ENCODE peak calls at places on chromosome 1, in four cellular contexts. One of them, this sample, is unnamed.
A peak's percentile ranks its signal among the peaks of the same experiment; 100 is the strongest.

GRCh38 chr1:229693124-229693523 is 67.1 kb downstream of the URB2 start:
- DNase-seq in left lung: no peak
- DNase-seq in psoas muscle: no peak
- DNase-seq in cardiac fibroblast: no peak
- DNase-seq in this sample: no peak

GRCh38 chr1:220426989-220427388 is 100.9 kb upstream of the MARK1 start:
- DNase-seq in left lung: no peak
- DNase-seq in cardiac fibroblast: no peak
- DNase-seq in psoas muscle: no peak
- DNase-seq in this sample: no peak

GRCh38 chr1:43796111-43796581 is 88.8 kb downstream of the ST3GAL3 start:
- DNase-seq in psoas muscle: no peak
- DNase-seq in cardiac fibroblast: peak; percentile 73
- DNase-seq in left lung: no peak
- DNase-seq in this sample: no peak

GRCh38 chr1:186859995-186860394 is 31.2 kb downstream of the PLA2G4A start:
- DNase-seq in left lung: no peak
- DNase-seq in cardiac fibroblast: no peak
- DNase-seq in psoas muscle: no peak
- DNase-seq in this sample: no peak

GRCh38 chr1:109193653-109194590 is 19.8 kb upstream of the SARS1 start:
- DNase-seq in cardiac fibroblast: no peak
- DNase-seq in psoas muscle: peak; percentile 21
- DNase-seq in left lung: no peak
- DNase-seq in this sample: peak; percentile 39

GRCh38 chr1:42765832-42766722 is 751 bp downstream of the P3H1 start:
- DNase-seq in cardiac fibroblast: peak; percentile 85
- DNase-seq in psoas muscle: peak; percentile 49
- DNase-seq in left lung: no peak
- DNase-seq in this sample: no peak

GRCh38 chr1:24149854-24150227 is 6.9 kb upstream of the IL22RA1 start:
- DNase-seq in cardiac fibroblast: peak; percentile 59
- DNase-seq in left lung: no peak
- DNase-seq in psoas muscle: no peak
- DNase-seq in this sample: no peak

GRCh38 chr1:81569761-81570160 is 231.0 kb upstream of the ADGRL2 start:
- DNase-seq in left lung: no peak
- DNase-seq in cardiac fibroblast: no peak
- DNase-seq in psoas muscle: no peak
- DNase-seq in this sample: no peak

GRCh38 chr1:21294266-21295058 is 4.2 kb upstream of the ECE1 start:
- DNase-seq in psoas muscle: no peak
- DNase-seq in cardiac fibroblast: no peak
- DNase-seq in left lung: peak; percentile 87
- DNase-seq in this sample: peak; percentile 74

GRCh38 chr1:64686828-64687724 is 57.8 kb upstream of the RAVER2 start:
- DNase-seq in cardiac fibroblast: peak; percentile 74
- DNase-seq in left lung: no peak
- DNase-seq in psoas muscle: no peak
- DNase-seq in this sample: no peak

GRCh38 chr1:208885046-208885445 is 640.9 kb upstream of the PLXNA2 start:
- DNase-seq in psoas muscle: no peak
- DNase-seq in left lung: no peak
- DNase-seq in cardiac fibroblast: no peak
- DNase-seq in this sample: no peak

GRCh38 chr1:16033101-16033632 is 10.4 kb upstream of the CLCNKB start:
- DNase-seq in psoas muscle: no peak
- DNase-seq in left lung: no peak
- DNase-seq in cardiac fibroblast: no peak
- DNase-seq in this sample: no peak

GRCh38 chr1:87367549-87367948 is 38.9 kb downstream of the LMO4 start:
- DNase-seq in left lung: no peak
- DNase-seq in cardiac fibroblast: no peak
- DNase-seq in psoas muscle: no peak
- DNase-seq in this sample: no peak

GRCh38 chr1:247613405-247613804 is 8.0 kb downstream of the OR2G3 start:
- DNase-seq in psoas muscle: no peak
- DNase-seq in cardiac fibroblast: no peak
- DNase-seq in left lung: no peak
- DNase-seq in this sample: no peak

GRCh38 chr1:26913754-26914619 is at the start of gene NR0B2:
- DNase-seq in cardiac fibroblast: no peak
- DNase-seq in left lung: peak; percentile 83
- DNase-seq in psoas muscle: peak; percentile 40
- DNase-seq in this sample: no peak

GRCh38 chr1:190717055-190717454 is 239.4 kb upstream of the BRINP3 start:
- DNase-seq in cardiac fibroblast: no peak
- DNase-seq in left lung: no peak
- DNase-seq in psoas muscle: no peak
- DNase-seq in this sample: no peak

GRCh38 chr1:52399629-52400028 is 4.6 kb downstream of the ORC1 start:
- DNase-seq in psoas muscle: no peak
- DNase-seq in left lung: no peak
- DNase-seq in cardiac fibroblast: no peak
- DNase-seq in this sample: no peak

GRCh38 chr1:96971849-96972602 is 250.4 kb downstream of the PTBP2 start:
- DNase-seq in psoas muscle: no peak
- DNase-seq in left lung: no peak
- DNase-seq in cardiac fibroblast: peak; percentile 37
- DNase-seq in this sample: no peak

GRCh38 chr1:155706101-155706619 is 17.3 kb downstream of the DAP3 start:
- DNase-seq in psoas muscle: no peak
- DNase-seq in cardiac fibroblast: peak; percentile 35
- DNase-seq in left lung: no peak
- DNase-seq in this sample: no peak

GRCh38 chr1:31063636-31064035 is 1.9 kb downstream of the PUM1 start:
- DNase-seq in left lung: no peak
- DNase-seq in cardiac fibroblast: no peak
- DNase-seq in psoas muscle: no peak
- DNase-seq in this sample: no peak

GRCh38 chr1:30742300-30742962 is 15.1 kb downstream of the LAPTM5 start:
- DNase-seq in psoas muscle: no peak
- DNase-seq in cardiac fibroblast: no peak
- DNase-seq in left lung: no peak
- DNase-seq in this sample: no peak

GRCh38 chr1:76374111-76374510 is 299.6 kb downstream of the ST6GALNAC3 start:
- DNase-seq in cardiac fibroblast: no peak
- DNase-seq in left lung: no peak
- DNase-seq in psoas muscle: no peak
- DNase-seq in this sample: no peak

GRCh38 chr1:108028841-108029401 is 63.9 kb upstream of the VAV3 start:
- DNase-seq in left lung: no peak
- DNase-seq in cardiac fibroblast: no peak
- DNase-seq in psoas muscle: no peak
- DNase-seq in this sample: no peak

GRCh38 chr1:155193275-155193990 is 14.3 kb downstream of the THBS3 start:
- DNase-seq in cardiac fibroblast: peak; percentile 95
- DNase-seq in left lung: peak; percentile 98
- DNase-seq in psoas muscle: peak; percentile 89
- DNase-seq in this sample: peak; percentile 75

GRCh38 chr1:163922743-163923186 is 601.0 kb downstream of the NUF2 start:
- DNase-seq in cardiac fibroblast: no peak
- DNase-seq in left lung: no peak
- DNase-seq in psoas muscle: no peak
- DNase-seq in this sample: no peak

DNA sequence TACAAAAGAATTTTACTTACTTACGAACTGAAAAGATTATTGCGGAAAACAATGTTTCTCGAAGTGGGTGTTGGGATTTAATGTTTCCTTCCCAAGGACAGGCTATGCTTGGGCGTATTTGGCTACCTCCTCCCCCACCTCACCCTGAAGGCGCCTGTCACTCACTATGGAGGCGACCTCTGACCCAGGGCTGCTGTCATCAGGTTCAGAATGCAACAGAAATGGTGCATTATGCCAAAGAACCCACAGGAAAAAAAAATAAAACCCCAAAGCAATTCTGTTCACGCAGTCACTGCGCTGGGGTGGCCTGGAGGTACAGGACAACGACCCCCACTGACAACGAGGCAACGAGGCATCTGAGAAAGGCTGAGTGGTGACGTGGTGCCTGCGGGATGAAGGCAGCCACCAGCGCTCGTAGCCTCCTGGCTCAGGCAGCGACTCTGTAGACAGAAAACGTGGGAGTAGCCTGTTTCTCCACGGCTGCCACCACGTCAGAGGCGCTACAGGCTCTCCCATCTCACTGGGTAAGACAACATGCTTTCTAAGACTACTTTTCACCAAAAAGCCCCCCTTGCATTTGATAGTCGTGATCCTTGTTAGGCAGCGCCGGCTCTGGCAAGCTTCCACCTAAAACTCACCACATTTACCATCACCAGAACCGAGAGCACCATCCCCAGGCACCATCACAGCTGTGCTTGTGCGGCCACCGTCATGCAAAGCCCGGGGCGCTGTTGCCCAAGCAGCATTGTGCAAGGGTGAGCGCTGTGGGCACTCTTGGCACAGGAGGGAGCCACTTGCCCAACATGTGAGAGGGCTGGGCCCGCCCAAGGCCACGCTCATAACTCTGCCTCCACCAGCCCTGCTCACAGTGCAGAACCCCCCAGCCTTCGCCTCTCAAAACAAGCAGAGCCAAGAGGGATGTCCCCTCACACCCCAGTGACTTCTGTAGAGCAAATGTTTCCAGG is 14.3 kb downstream of the NADK start:
- DNase-seq in cardiac fibroblast: peak; percentile 56
- DNase-seq in psoas muscle: peak; percentile 81
- DNase-seq in left lung: peak; percentile 96
- DNase-seq in this sample: no peak
- TF ChIP-seq CTCF in cardiac fibroblast: no peak
- TF ChIP-seq CTCF in psoas muscle: no peak
- TF ChIP-seq CTCF in left lung: no peak
- TF ChIP-seq CTCF in this sample: no peak

GRCh38 chr1:41588334-41588875 is 103.9 kb upstream of the EDN2 start:
- DNase-seq in cardiac fibroblast: no peak
- DNase-seq in psoas muscle: no peak
- DNase-seq in left lung: no peak
- DNase-seq in this sample: no peak
- TF ChIP-seq CTCF in cardiac fibroblast: no peak
- TF ChIP-seq CTCF in psoas muscle: no peak
- TF ChIP-seq CTCF in left lung: no peak
- TF ChIP-seq CTCF in this sample: no peak

DNA sequence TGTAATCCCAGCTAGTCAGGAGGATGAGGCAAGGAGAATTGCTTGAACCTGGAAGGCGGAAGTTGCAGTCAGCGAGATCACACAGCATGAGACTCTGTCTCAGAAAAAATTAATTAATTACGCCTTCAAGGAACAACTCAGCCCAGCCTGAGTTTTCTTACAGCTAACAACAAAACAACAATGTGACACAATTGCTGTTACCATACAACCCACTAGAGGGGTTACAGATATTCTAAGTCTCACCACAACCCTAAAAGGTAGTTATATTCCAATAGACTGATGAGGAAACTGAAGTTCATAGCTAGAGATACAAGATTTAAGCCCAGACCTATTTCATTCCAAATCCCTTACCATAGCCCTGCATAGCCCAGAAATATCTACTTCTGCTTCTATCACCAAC is 2.9 kb upstream of the LRRC8C start:
- DNase-seq in cardiac fibroblast: no peak
- DNase-seq in psoas muscle: no peak
- DNase-seq in left lung: no peak
- DNase-seq in this sample: no peak
- TF ChIP-seq CTCF in cardiac fibroblast: peak; percentile 4
- TF ChIP-seq CTCF in psoas muscle: no peak
- TF ChIP-seq CTCF in left lung: no peak
- TF ChIP-seq CTCF in this sample: no peak

DNA sequence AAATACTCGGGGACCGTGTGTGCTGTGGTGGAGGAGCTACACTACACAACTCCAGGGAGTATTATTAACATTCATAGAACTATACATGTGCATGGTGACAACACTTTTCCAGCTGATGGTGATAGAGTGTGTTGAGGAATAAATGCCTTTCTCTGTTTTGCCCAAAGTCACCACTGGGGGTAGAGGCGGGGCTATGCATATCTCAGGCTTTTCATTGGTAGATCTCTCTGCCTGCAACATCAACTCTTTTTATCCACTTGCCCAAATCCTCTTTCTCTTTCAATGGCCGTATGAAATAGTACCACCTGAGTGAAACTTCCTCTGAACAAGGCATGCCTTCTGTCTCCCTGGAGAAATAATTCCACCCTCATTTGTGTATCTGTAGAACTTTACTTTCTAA is 107.0 kb upstream of the C8B start:
- DNase-seq in psoas muscle: no peak
- DNase-seq in left lung: no peak
- DNase-seq in cardiac fibroblast: no peak
- DNase-seq in this sample: no peak
- TF ChIP-seq CTCF in psoas muscle: no peak
- TF ChIP-seq CTCF in left lung: no peak
- TF ChIP-seq CTCF in cardiac fibroblast: no peak
- TF ChIP-seq CTCF in this sample: no peak